ENCODE peak calls at places on chromosomes 3 and 15, in seven cellular contexts. Z, R, J, V, B, N and X are unnamed samples.

GRCh38 chr15:34119291-34119690 is 17.4 kb downstream of the PGBD4 start:
- DNase-seq in Z (no peak), R (no peak), J (no peak), V (no peak), B (no peak), N (no peak), X (no peak)

GRCh38 chr15:29425864-29426263 is 156.2 kb upstream of the NSMCE3 start:
- DNase-seq in Z (no peak), R (no peak), J (no peak), V (no peak), B (no peak), N (no peak), X (no peak)

GRCh38 chr3:12999147-13000140 is 73.8 kb downstream of the IQSEC1 start:
- DNase-seq in Z (peak), R (no peak), J (peak), V (peak), B (peak), N (peak), X (peak)

GRCh38 chr3:32325957-32326356 is 65.7 kb upstream of the CMTM7 start:
- DNase-seq in Z (no peak), R (no peak), J (no peak), V (no peak), B (no peak), N (no peak), X (no peak)

GRCh38 chr3:187025656-187026320 is 95.5 kb downstream of the ST6GAL1 start:
- DNase-seq in Z (peak), R (no peak), J (no peak), V (no peak), B (no peak), N (no peak), X (no peak)

GRCh38 chr3:82410366-82410765 is 648.9 kb upstream of the GBE1 start:
- DNase-seq in Z (no peak), R (no peak), J (no peak), V (no peak), B (no peak), N (no peak), X (no peak)

GRCh38 chr3:134291300-134292254 is 40.9 kb upstream of the RYK start:
- DNase-seq in Z (no peak), R (no peak), J (peak), V (peak), B (peak), N (peak), X (no peak)

GRCh38 chr3:150106752-150107428 is 136.2 kb upstream of the PFN2 start:
- DNase-seq in Z (no peak), R (peak), J (no peak), V (no peak), B (no peak), N (no peak), X (no peak)

GRCh38 chr3:54191220-54191619 is 68.9 kb downstream of the CACNA2D3 start:
- DNase-seq in Z (no peak), R (no peak), J (no peak), V (no peak), B (no peak), N (no peak), X (no peak)

GRCh38 chr3:34361921-34362320 is 563.5 kb downstream of the PDCD6IP start:
- DNase-seq in Z (no peak), R (no peak), J (no peak), V (no peak), B (no peak), N (peak), X (no peak)

GRCh38 chr3:39115870-39116269 is 8.4 kb downstream of the TTC21A start:
- DNase-seq in Z (no peak), R (no peak), J (no peak), V (no peak), B (no peak), N (no peak), X (no peak)

GRCh38 chr3:124272611-124273151 is 280.8 kb upstream of the ROPN1 start:
- DNase-seq in Z (no peak), R (no peak), J (no peak), V (no peak), B (no peak), N (no peak), X (peak)

GRCh38 chr15:60464836-60465630 is 13.9 kb downstream of the ICE2 start:
- DNase-seq in Z (no peak), R (no peak), J (no peak), V (no peak), B (no peak), N (no peak), X (no peak)

GRCh38 chr15:29864501-29864900 is 42.2 kb upstream of the TJP1 start:
- DNase-seq in Z (no peak), R (no peak), J (no peak), V (no peak), B (no peak), N (no peak), X (no peak)

GRCh38 chr15:54208786-54209185 is 230.5 kb downstream of the UNC13C start:
- DNase-seq in Z (no peak), R (no peak), J (no peak), V (no peak), B (no peak), N (no peak), X (no peak)

GRCh38 chr3:74469713-74470112 is 144.7 kb downstream of the CNTN3 start:
- DNase-seq in Z (no peak), R (no peak), J (no peak), V (no peak), B (no peak), N (no peak), X (no peak)

GRCh38 chr3:32973982-32974381 is 22.5 kb downstream of the CCR4 start:
- DNase-seq in Z (no peak), R (no peak), J (no peak), V (no peak), B (no peak), N (no peak), X (no peak)

GRCh38 chr3:173395073-173395411 is 2.5 kb upstream of the NLGN1 start:
- DNase-seq in Z (no peak), R (no peak), J (no peak), V (no peak), B (no peak), N (no peak), X (no peak)

GRCh38 chr15:28936081-28936480 is 50.3 kb downstream of the APBA2 start:
- DNase-seq in Z (no peak), R (no peak), J (no peak), V (no peak), B (no peak), N (no peak), X (no peak)

GRCh38 chr3:138282836-138283235 is 46.8 kb downstream of the NME9 start:
- DNase-seq in Z (no peak), R (no peak), J (no peak), V (no peak), B (no peak), N (no peak), X (no peak)

GRCh38 chr15:32124726-32125125 is 94.4 kb downstream of the CHRNA7 start:
- DNase-seq in Z (no peak), R (no peak), J (no peak), V (no peak), B (no peak), N (no peak), X (no peak)

GRCh38 chr3:132464066-132464465 is 46.8 kb downstream of the DNAJC13 start:
- DNase-seq in Z (no peak), R (no peak), J (no peak), V (no peak), B (no peak), N (no peak), X (no peak)

GRCh38 chr3:5332270-5332956 is 144.9 kb downstream of the EDEM1 start:
- DNase-seq in Z (peak), R (no peak), J (no peak), V (no peak), B (no peak), N (no peak), X (no peak)

GRCh38 chr3:127177226-127177625 is 15.7 kb upstream of the PRR23E start:
- DNase-seq in Z (peak), R (no peak), J (peak), V (no peak), B (no peak), N (no peak), X (no peak)

GRCh38 chr15:65233651-65234050 is 22.4 kb upstream of the CILP start:
- DNase-seq in Z (no peak), R (no peak), J (no peak), V (no peak), B (no peak), N (no peak), X (no peak)

GRCh38 chr15:40320931-40321371 is 2.5 kb upstream of the INAFM2 start:
- DNase-seq in Z (peak), R (no peak), J (no peak), V (no peak), B (no peak), N (peak), X (no peak)

GRCh38 chr3:159654183-159655134 is 334.2 kb upstream of the IL12A start:
- DNase-seq in Z (no peak), R (no peak), J (no peak), V (no peak), B (no peak), N (no peak), X (no peak)

GRCh38 chr3:37712387-37712786 is 149.3 kb upstream of the CTDSPL start:
- DNase-seq in Z (no peak), R (no peak), J (no peak), V (no peak), B (no peak), N (no peak), X (no peak)

GRCh38 chr15:33168444-33168843 is 26.1 kb downstream of the FMN1 start:
- DNase-seq in Z (no peak), R (no peak), J (no peak), V (no peak), B (no peak), N (no peak), X (no peak)

GRCh38 chr3:194206375-194206774 is 70.4 kb downstream of the HES1 start:
- DNase-seq in Z (no peak), R (no peak), J (peak), V (peak), B (peak), N (peak), X (no peak)

GRCh38 chr15:35557544-35557943 is 11.6 kb upstream of the DPH6 start:
- DNase-seq in Z (no peak), R (peak), J (no peak), V (no peak), B (no peak), N (no peak), X (no peak)

GRCh38 chr3:154956815-154957214 is 123.3 kb upstream of the MME start:
- DNase-seq in Z (no peak), R (no peak), J (no peak), V (no peak), B (no peak), N (no peak), X (no peak)

GRCh38 chr15:101012326-101013040 is 93.3 kb downstream of the LRRK1 start:
- DNase-seq in Z (no peak), R (peak), J (no peak), V (no peak), B (peak), N (peak), X (no peak)

GRCh38 chr3:156677120-156677479 is 2.7 kb downstream of the TIPARP start:
- DNase-seq in Z (no peak), R (no peak), J (no peak), V (no peak), B (no peak), N (no peak), X (no peak)

DNA sequence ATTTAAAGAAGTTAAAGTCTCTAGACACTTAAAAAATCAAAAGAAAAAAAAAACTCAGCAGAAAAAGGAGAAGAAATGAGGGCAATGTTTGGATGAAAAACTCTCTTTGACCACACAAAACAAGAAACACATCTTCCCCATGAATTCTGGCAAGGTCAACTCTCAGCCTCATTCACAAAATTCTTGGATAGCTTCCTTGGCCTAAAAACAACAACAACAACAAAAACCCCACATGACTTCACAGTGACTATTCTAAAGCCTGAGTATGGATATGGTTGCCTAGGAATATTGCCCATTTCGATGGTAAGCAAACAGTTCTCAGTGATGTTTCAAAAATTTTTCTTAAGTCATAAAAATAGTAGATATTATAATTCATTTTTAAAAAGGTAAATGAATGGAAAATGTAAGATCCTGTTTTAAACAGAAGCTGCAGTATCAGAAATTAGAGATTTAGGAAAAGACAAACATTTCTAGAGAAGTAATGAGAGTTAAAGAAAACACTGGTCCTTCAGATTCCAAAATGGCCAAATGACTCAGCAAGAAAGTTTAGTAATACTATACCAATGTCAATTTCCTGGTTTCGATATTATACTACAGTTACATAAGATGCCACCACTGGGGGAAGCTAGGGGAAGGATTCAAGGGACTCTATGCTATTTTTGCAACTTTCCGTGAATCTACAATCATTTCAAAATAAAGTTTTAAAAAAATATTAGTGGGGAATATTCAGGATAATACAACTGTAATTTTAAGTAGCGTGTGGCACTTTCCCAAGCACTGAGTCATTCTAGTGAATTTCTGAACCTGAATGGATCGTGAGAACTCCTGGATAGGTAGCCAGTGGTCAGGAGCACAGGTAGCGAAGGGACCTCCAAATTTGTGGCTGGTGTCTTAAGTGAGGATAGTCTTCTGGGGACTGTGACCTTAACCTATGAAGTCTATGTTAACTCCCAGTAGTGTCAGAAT is 37.8 kb downstream of the TMCC1 start:
- DNase-seq in Z (no peak), R (no peak), J (no peak), V (no peak), B (no peak), N (no peak), X (no peak)
- H3K27ac ChIP-seq in Z (no peak), R (peak), J (peak), V (peak), B (peak), N (peak), X (peak)

GRCh38 chr3:179715582-179715981 is 62.7 kb downstream of the USP13 start:
- DNase-seq in Z (no peak), R (no peak), J (no peak), V (no peak), B (no peak), N (no peak), X (no peak)

GRCh38 chr3:179706233-179706632 is 53.4 kb downstream of the USP13 start:
- DNase-seq in Z (no peak), R (no peak), J (no peak), V (peak), B (no peak), N (no peak), X (no peak)

GRCh38 chr3:179713643-179714090 is 60.8 kb downstream of the USP13 start:
- DNase-seq in Z (no peak), R (peak), J (no peak), V (no peak), B (no peak), N (no peak), X (no peak)

DNA sequence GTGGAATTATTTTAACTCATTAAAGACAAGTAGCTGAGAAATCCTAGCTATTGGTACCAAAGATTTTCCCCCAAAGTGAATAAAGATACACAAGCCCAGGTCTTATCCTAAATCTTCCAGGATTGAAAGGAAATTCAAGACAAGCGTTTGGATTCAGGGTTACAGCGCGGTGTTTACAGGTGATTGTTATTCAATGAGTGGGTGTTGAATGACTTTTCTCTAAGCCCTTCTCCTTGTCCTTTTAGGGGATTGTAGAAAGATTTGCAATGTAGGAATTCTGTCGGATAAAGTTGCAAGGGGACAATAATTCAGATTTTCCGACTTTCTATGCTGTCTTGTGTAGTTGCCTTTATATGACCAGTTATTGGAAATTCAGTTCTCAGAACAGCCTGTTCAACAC is 57.2 kb downstream of the USP13 start:
- DNase-seq in Z (no peak), R (no peak), J (no peak), V (no peak), B (no peak), N (no peak), X (no peak)
- H3K27ac ChIP-seq in Z (no peak), R (no peak), J (no peak), V (peak), B (no peak), N (no peak), X (no peak)

GRCh38 chr3:62670351-62670750 is 204.9 kb downstream of the CADPS start:
- DNase-seq in Z (no peak), R (no peak), J (no peak), V (no peak), B (no peak), N (no peak), X (no peak)
- H3K27ac ChIP-seq in Z (peak), R (no peak), J (no peak), V (no peak), B (no peak), N (no peak), X (no peak)

GRCh38 chr3:44674211-44674610 is 25.7 kb downstream of the ZNF35 start:
- DNase-seq in Z (no peak), R (no peak), J (no peak), V (no peak), B (no peak), N (no peak), X (no peak)
- H3K27ac ChIP-seq in Z (no peak), R (no peak), J (no peak), V (no peak), B (no peak), N (no peak), X (no peak)

DNA sequence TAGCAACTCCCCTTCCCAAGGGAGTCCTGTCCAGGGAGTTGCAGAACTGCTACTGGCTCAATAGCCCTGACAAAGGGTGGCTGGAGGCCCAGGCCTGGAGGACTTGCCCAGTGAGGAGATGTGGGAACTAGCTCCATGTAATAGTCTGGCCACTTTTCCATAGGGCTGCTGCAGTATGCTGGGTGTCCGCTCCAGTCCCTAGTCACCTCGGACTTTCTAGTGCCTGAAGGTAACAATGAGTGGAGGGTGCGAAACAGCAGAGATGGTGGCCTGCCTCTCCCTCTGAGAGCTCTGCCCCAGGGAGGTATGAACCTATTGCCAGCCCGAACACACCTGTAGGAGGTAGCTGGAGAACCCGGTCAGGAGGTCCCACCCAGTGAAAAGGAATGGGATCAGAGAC is 42.0 kb upstream of the GCSAM start:
- DNase-seq in Z (no peak), R (no peak), J (no peak), V (no peak), B (no peak), N (no peak), X (no peak)
- H3K27ac ChIP-seq in Z (no peak), R (no peak), J (no peak), V (no peak), B (no peak), N (no peak), X (no peak)

GRCh38 chr3:113660901-113661300 is 35.5 kb downstream of the USF3 start:
- DNase-seq in Z (peak), R (no peak), J (no peak), V (peak), B (no peak), N (no peak), X (no peak)
- H3K27ac ChIP-seq in Z (peak), R (no peak), J (no peak), V (peak), B (peak), N (peak), X (no peak)

DNA sequence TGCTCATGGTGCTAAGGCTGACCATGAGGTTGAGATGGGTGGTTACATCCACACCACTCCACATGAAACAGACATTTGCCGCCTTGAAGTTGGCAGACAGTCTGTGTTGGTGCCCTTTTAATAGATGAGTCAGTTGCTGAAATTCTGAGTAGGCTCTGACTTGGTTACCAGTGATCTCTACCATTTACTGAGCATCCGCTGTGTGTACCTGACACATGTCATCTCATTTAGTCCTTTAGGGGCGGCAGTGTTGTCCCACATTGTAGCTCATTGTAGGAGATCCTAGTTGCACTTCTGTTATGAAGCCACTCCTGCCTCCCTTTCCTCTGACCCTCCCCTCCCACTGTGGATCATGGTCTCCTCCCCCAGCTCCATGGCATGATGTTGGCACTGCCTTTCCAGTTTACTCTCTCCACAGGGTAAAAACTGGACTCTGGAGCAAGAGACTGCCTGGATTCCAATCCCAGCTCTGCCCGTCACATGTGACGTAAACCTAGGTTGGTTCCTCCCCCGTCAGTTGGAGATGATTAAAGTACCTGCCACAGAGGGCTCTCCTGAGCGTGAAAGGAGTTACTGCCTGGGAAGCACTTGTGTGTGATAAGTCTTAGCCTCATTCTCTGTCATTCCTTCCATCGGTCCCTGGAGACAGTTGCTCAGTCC is 21.6 kb downstream of the SLCO3A1 start:
- DNase-seq in Z (no peak), R (no peak), J (no peak), V (no peak), B (peak), N (no peak), X (no peak)
- H3K27ac ChIP-seq in Z (no peak), R (no peak), J (no peak), V (no peak), B (no peak), N (no peak), X (no peak)

GRCh38 chr3:61796088-61796680 is 234.8 kb downstream of the PTPRG start:
- DNase-seq in Z (no peak), R (no peak), J (no peak), V (no peak), B (no peak), N (no peak), X (no peak)
- H3K27ac ChIP-seq in Z (no peak), R (no peak), J (no peak), V (no peak), B (no peak), N (no peak), X (no peak)

GRCh38 chr3:40576431-40576830 is 51.7 kb downstream of the ZNF621 start:
- DNase-seq in Z (no peak), R (no peak), J (no peak), V (no peak), B (no peak), N (no peak), X (no peak)
- H3K27ac ChIP-seq in Z (no peak), R (no peak), J (no peak), V (no peak), B (no peak), N (no peak), X (no peak)